ENCODE peak calls at places on chromosomes 6 and 20, in five cellular contexts. P is D721Med; M is stimulated activated CD4-positive, alpha-beta T cell treated with anti-CD3 and anti-CD28 coated beads, Interleukin-12 subunit alpha, Interleukin-12 subunit beta, amount 100 ng/mL, for 48 hours; L is endothelial cell; R is T-cell. V is an unnamed sample.

GRCh38 chr6:44092312-44092884 is 34.9 kb downstream of the MRPL14 start:
- DNase-seq in R (no peak), L (no peak), P (no peak), M (no peak), V (no peak)

GRCh38 chr20:61037498-61037897 is 214.6 kb upstream of the CDH4 start:
- DNase-seq in L (no peak), P (no peak), M (no peak), R (no peak), V (no peak)

GRCh38 chr6:19719691-19720127 is 117.5 kb upstream of the ID4 start:
- DNase-seq in M (no peak), L (no peak), P (no peak), R (no peak), V (peak; percentile 57)

GRCh38 chr20:45946149-45946970 is 11.9 kb downstream of the PCIF1 start:
- DNase-seq in M (no peak), R (peak; percentile 51), P (no peak), L (no peak), V (peak; percentile 80)

GRCh38 chr6:18477301-18477941 is 90.3 kb downstream of the RNF144B start:
- DNase-seq in P (no peak), L (no peak), R (no peak), M (no peak), V (peak; percentile 24)

GRCh38 chr20:7773511-7773910 is 166.7 kb downstream of the HAO1 start:
- DNase-seq in P (no peak), R (no peak), L (no peak), M (no peak), V (peak; percentile 40)

GRCh38 chr6:87671555-87672029 is 30.4 kb downstream of the AKIRIN2 start:
- DNase-seq in M (no peak), L (no peak), R (no peak), P (no peak), V (no peak)

GRCh38 chr20:34921436-34921835 is 34.2 kb downstream of the GSS start:
- DNase-seq in L (no peak), P (no peak), M (no peak), R (no peak), V (no peak)

GRCh38 chr20:47352332-47353223 is 3.9 kb downstream of the ZMYND8 start:
- DNase-seq in P (no peak), M (no peak), L (no peak), R (no peak), V (peak; percentile 17)

GRCh38 chr6:3305216-3305565 is 46.4 kb downstream of the PSMG4 start:
- DNase-seq in M (no peak), P (no peak), R (no peak), L (no peak), V (no peak)

GRCh38 chr6:12955996-12956395 is 239.4 kb downstream of the PHACTR1 start:
- DNase-seq in M (no peak), L (no peak), P (no peak), R (no peak), V (no peak)

GRCh38 chr6:36478051-36478526 is 35.3 kb downstream of the KCTD20 start:
- DNase-seq in M (no peak), R (no peak), P (no peak), L (no peak), V (no peak)

GRCh38 chr6:24797596-24798216 is 1.0 kb downstream of the ARMH2 start:
- DNase-seq in L (no peak), P (no peak), M (no peak), R (no peak), V (no peak)

GRCh38 chr6:138004423-138005287 is 102.6 kb downstream of the PERP start:
- DNase-seq in M (no peak), L (peak; percentile 30), R (peak; percentile 3), P (no peak), V (peak; percentile 61)

GRCh38 chr6:168951224-168951616 is 302.4 kb downstream of the THBS2 start:
- DNase-seq in L (no peak), M (no peak), P (no peak), R (no peak), V (no peak)

GRCh38 chr6:30060634-30060981 is 457 bp upstream of the POLR1H start:
- DNase-seq in M (no peak), R (peak; percentile 55), L (peak; percentile 32), P (no peak), V (no peak)

GRCh38 chr6:41877051-41877680 is 18.0 kb downstream of the USP49 start:
- DNase-seq in M (no peak), R (no peak), L (no peak), P (no peak), V (no peak)

GRCh38 chr6:127971945-127972391 is 71.1 kb upstream of the THEMIS start:
- DNase-seq in L (no peak), R (peak; percentile 63), P (no peak), M (peak; percentile 10), V (peak; percentile 71)